ENCODE peak calls at places on chromosomes 1 and 21, in four cellular contexts. V is body of pancreas, X is coronary artery, U is heart left ventricle. F is an unnamed sample.

GRCh38 chr1:84892657-84893618 is at the start of gene LPAR3:
- DNase-seq in U (peak), V (peak), X (no peak), F (peak)

GRCh38 chr1:3903141-3904005 is 3.3 kb upstream of the C1orf174 start:
- DNase-seq in V (peak), U (peak), X (no peak), F (no peak)

GRCh38 chr21:33308586-33309490 is 15.9 kb upstream of the IFNAR1 start:
- DNase-seq in V (peak), X (no peak), U (no peak), F (no peak)

GRCh38 chr1:13228343-13228781 is 2.4 kb upstream of the PRAMEF18 start:
- DNase-seq in V (peak), X (no peak), U (peak), F (peak)

GRCh38 chr21:41863439-41863740 is 15.8 kb downstream of the PRDM15 start:
- DNase-seq in V (no peak), U (no peak), X (no peak), F (no peak)

GRCh38 chr1:214303106-214303505 is 22.1 kb downstream of the SMYD2 start:
- DNase-seq in X (no peak), U (no peak), V (no peak), F (no peak)

GRCh38 chr1:30533141-30533540 is 190.2 kb downstream of the MATN1 start:
- DNase-seq in U (no peak), X (peak), V (no peak), F (no peak)

GRCh38 chr1:240491156-240491555 is 120.8 kb downstream of the GREM2 start:
- DNase-seq in V (no peak), U (no peak), X (no peak), F (no peak)

GRCh38 chr1:199701731-199702130 is 325.8 kb upstream of the NR5A2 start:
- DNase-seq in V (no peak), U (no peak), X (no peak), F (no peak)

GRCh38 chr1:48233666-48234065 is 11.2 kb downstream of the SLC5A9 start:
- DNase-seq in X (no peak), U (no peak), V (no peak), F (no peak)

GRCh38 chr1:198829948-198830347 is 191.1 kb downstream of the PTPRC start:
- DNase-seq in V (no peak), X (no peak), U (no peak), F (no peak)

GRCh38 chr1:55155522-55155921 is 59.6 kb downstream of the USP24 start:
- DNase-seq in V (no peak), X (no peak), U (peak), F (peak)

GRCh38 chr1:229531326-229531725 is 23.2 kb upstream of the NUP133 start:
- DNase-seq in U (no peak), V (no peak), X (no peak), F (no peak)

GRCh38 chr1:70324683-70325082 is 29.8 kb downstream of the ANKRD13C start:
- DNase-seq in U (no peak), X (no peak), V (no peak), F (no peak)

GRCh38 chr1:111851552-111851951 is 95.9 kb downstream of the DDX20 start:
- DNase-seq in V (no peak), X (no peak), U (no peak), F (no peak)

GRCh38 chr21:31366825-31367224 is 22.8 kb upstream of the TIAM1 start:
- DNase-seq in V (no peak), U (no peak), X (no peak), F (peak)

GRCh38 chr1:101995984-101996731 is 568 bp downstream of the OLFM3 start:
- DNase-seq in U (no peak), V (no peak), X (no peak), F (no peak)

GRCh38 chr1:113210248-113210647 is 137.2 kb downstream of the LRIG2 start:
- DNase-seq in U (no peak), V (peak), X (no peak), F (no peak)

GRCh38 chr1:16091296-16091695 is 17.8 kb upstream of the FAM131C start:
- DNase-seq in X (no peak), V (peak), U (no peak), F (no peak)

DNA sequence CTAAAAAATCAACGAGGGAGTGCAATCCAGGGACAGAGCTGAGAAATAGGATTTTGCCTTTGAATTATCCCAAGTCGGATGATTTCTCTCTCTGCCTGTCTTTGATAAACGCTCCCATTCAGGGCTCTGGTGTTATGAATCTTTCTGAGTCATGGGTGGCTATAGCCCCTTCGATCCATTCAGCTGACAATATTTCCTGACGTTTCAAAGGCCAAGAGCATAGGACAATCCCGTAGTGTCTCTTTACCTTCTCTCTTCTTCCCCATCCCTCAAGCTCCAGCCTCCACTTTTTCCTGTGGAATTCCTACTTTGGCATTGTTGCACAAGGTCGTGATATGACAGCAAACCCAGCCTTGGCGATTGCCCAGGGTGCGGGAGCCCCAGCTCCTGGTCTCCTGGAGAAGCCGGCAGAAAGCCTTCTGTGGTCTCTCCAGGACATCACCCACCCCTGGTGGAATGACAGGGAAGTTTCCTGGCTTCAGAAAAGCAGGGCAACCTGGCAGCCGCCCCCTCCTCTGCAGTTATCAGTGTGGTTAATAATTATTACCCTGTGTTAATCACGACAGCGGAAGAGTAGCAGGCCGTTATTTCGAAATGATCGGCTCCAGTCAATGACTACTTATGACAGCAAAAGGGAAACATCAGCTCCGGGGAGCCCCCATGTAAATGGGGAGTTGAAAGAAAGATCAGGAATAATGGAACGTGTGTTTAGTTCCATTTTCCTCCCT is 8.1 kb upstream of the PLXNA2 start:
- DNase-seq in X (no peak), U (no peak), V (peak), F (no peak)
- TF ChIP-seq CTCF in X (no peak), U (peak), V (peak), F (no peak)

DNA sequence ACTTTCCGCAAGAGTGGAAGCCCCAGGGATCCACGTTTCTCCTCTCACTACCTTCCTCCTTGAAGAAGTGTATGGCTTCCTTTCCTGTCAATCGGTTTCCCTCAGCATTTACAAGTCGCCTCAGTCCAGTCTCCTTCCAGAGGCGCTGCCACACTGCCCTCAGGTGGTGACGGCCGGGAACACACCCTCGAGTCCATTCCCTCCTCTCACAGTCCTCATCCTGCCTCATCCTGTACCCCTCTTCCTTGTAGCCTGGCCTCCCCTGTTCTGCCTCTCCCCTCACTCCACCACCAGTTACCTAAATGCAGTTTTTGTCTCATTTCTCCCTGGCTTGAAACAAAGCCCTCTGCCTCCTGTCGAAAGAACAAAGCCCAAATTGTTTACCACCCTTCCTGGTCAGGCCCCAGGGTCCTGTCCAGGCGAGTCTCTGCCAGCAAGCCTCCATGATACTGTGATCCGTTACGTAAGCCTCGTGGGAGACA is 23.2 kb upstream of the LSM10 start:
- DNase-seq in X (peak), U (peak), V (peak), F (peak)
- H3K4me3 ChIP-seq in X (no peak), U (no peak), V (no peak), F (no peak)

GRCh38 chr1:181910905-181911304 is 150.6 kb downstream of the ZNF648 start:
- DNase-seq in V (no peak), U (no peak), X (no peak), F (no peak)
- TF ChIP-seq CTCF in V (no peak), U (no peak), X (no peak), F (no peak)

DNA sequence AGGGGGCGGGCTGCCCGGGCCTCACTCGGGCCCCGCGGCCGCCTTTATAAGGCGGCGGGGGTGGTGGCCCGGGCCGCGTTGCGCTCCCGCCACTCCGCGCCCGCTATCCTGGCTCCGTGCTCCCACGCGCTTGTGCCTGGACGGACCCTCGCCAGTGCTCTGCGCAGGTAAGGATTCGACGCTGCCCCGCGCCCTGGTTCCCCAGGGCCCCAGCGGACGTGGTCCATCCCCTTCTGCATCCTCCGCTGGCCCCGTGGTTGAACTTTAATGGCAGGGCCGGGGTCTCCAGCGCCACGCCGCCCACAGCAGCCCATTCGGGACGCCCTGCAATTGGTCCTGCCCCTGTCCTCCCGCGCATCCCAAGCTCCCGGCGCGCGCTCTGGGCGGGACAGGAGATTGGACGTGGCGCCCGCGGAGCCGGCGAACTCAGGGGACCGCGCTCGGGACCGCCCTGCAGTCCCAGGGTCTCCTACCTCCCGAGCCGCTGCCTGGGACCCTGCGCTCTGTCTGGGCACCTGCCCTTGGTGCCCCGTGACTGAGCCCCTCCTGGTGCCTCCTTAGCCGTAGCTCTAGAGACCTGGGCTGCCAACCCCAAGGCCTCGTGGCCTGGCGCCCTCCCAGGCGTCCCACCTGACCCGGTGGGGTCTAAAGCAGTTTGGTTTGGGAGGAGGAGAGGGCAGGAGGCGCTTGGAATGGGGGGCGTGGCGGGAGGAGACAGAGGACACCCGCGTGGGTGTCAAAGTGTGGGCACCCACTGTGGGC is at the start of gene ALPL:
- DNase-seq in U (no peak), V (no peak), X (no peak), F (no peak)
- H3K4me3 ChIP-seq in U (peak), V (no peak), X (peak), F (no peak)

GRCh38 chr1:173112129-173112528 is 61.4 kb upstream of the TNFSF18 start:
- DNase-seq in V (no peak), X (no peak), U (no peak), F (no peak)
- TF ChIP-seq CTCF in V (no peak), X (no peak), U (no peak), F (no peak)

F was measured in thyroid gland.